ENCODE peak calls at places on chromosomes 4 and X, in six cellular contexts. One of them, this sample, is unnamed.

GRCh38 chr4:176002007-176002623 is 63.5 kb upstream of the WDR17 start:
- DNase-seq in sigmoid colon: peak
- DNase-seq in RWPE1: peak
- DNase-seq in stimulated activated CD8-positive, alpha-beta memory T cell treated with anti-CD3 and anti-CD28 coated beads, Interleukin-4, amount 100 ng/mL, for 4 hours: no peak
- DNase-seq in ovary: no peak
- DNase-seq in PC-3: peak
- DNase-seq in this sample: no peak

GRCh38 chr4:152166567-152166966 is 369.3 kb downstream of the FBXW7 start:
- DNase-seq in sigmoid colon: no peak
- DNase-seq in RWPE1: no peak
- DNase-seq in stimulated activated CD8-positive, alpha-beta memory T cell treated with anti-CD3 and anti-CD28 coated beads, Interleukin-4, amount 100 ng/mL, for 4 hours: no peak
- DNase-seq in ovary: no peak
- DNase-seq in PC-3: no peak
- DNase-seq in this sample: no peak

GRCh38 chrX:39409246-39409917 is 608.1 kb downstream of the MID1IP1 start:
- DNase-seq in sigmoid colon: no peak
- DNase-seq in RWPE1: no peak
- DNase-seq in stimulated activated CD8-positive, alpha-beta memory T cell treated with anti-CD3 and anti-CD28 coated beads, Interleukin-4, amount 100 ng/mL, for 4 hours: no peak
- DNase-seq in ovary: no peak
- DNase-seq in PC-3: no peak
- DNase-seq in this sample: no peak

GRCh38 chrX:68550193-68550592 is 51.3 kb downstream of the YIPF6 start:
- DNase-seq in sigmoid colon: no peak
- DNase-seq in RWPE1: peak
- DNase-seq in stimulated activated CD8-positive, alpha-beta memory T cell treated with anti-CD3 and anti-CD28 coated beads, Interleukin-4, amount 100 ng/mL, for 4 hours: no peak
- DNase-seq in ovary: no peak
- DNase-seq in PC-3: no peak
- DNase-seq in this sample: no peak

GRCh38 chr4:105637409-105638258 is 70.9 kb downstream of the INTS12 start:
- DNase-seq in sigmoid colon: peak
- DNase-seq in RWPE1: no peak
- DNase-seq in stimulated activated CD8-positive, alpha-beta memory T cell treated with anti-CD3 and anti-CD28 coated beads, Interleukin-4, amount 100 ng/mL, for 4 hours: no peak
- DNase-seq in ovary: peak
- DNase-seq in PC-3: no peak
- DNase-seq in this sample: no peak

GRCh38 chr4:125105561-125105960 is 209.2 kb upstream of the FAT4 start:
- DNase-seq in sigmoid colon: no peak
- DNase-seq in RWPE1: no peak
- DNase-seq in stimulated activated CD8-positive, alpha-beta memory T cell treated with anti-CD3 and anti-CD28 coated beads, Interleukin-4, amount 100 ng/mL, for 4 hours: no peak
- DNase-seq in ovary: no peak
- DNase-seq in PC-3: no peak
- DNase-seq in this sample: no peak

GRCh38 chr4:14856076-14856926 is 146.0 kb upstream of the CPEB2 start:
- DNase-seq in sigmoid colon: peak
- DNase-seq in RWPE1: peak
- DNase-seq in stimulated activated CD8-positive, alpha-beta memory T cell treated with anti-CD3 and anti-CD28 coated beads, Interleukin-4, amount 100 ng/mL, for 4 hours: peak
- DNase-seq in ovary: peak
- DNase-seq in PC-3: peak
- DNase-seq in this sample: peak

GRCh38 chrX:130330706-130331105 is 9.0 kb upstream of the SLC25A14 start:
- DNase-seq in sigmoid colon: no peak
- DNase-seq in RWPE1: peak
- DNase-seq in stimulated activated CD8-positive, alpha-beta memory T cell treated with anti-CD3 and anti-CD28 coated beads, Interleukin-4, amount 100 ng/mL, for 4 hours: no peak
- DNase-seq in ovary: peak
- DNase-seq in PC-3: peak
- DNase-seq in this sample: peak

GRCh38 chr4:152255437-152255836 is 280.5 kb downstream of the FBXW7 start:
- DNase-seq in sigmoid colon: no peak
- DNase-seq in RWPE1: no peak
- DNase-seq in stimulated activated CD8-positive, alpha-beta memory T cell treated with anti-CD3 and anti-CD28 coated beads, Interleukin-4, amount 100 ng/mL, for 4 hours: peak
- DNase-seq in ovary: no peak
- DNase-seq in PC-3: peak
- DNase-seq in this sample: no peak

GRCh38 chr4:26826721-26827120 is 33.9 kb upstream of the STIM2 start:
- DNase-seq in sigmoid colon: no peak
- DNase-seq in RWPE1: no peak
- DNase-seq in stimulated activated CD8-positive, alpha-beta memory T cell treated with anti-CD3 and anti-CD28 coated beads, Interleukin-4, amount 100 ng/mL, for 4 hours: no peak
- DNase-seq in ovary: peak
- DNase-seq in PC-3: no peak
- DNase-seq in this sample: no peak

GRCh38 chrX:38664285-38664684 is 102.9 kb downstream of the TSPAN7 start:
- DNase-seq in sigmoid colon: no peak
- DNase-seq in RWPE1: peak
- DNase-seq in stimulated activated CD8-positive, alpha-beta memory T cell treated with anti-CD3 and anti-CD28 coated beads, Interleukin-4, amount 100 ng/mL, for 4 hours: no peak
- DNase-seq in ovary: no peak
- DNase-seq in PC-3: peak
- DNase-seq in this sample: peak